ENCODE peak calls at places on chromosomes 16 and 17, in eight cellular contexts. V, Y, H, G, A, R, K and O are unnamed samples.

GRCh38 chr16:57882797-57883196 is 80.5 kb upstream of the KIFC3 start:
- DNase-seq in R (no peak), A (no peak), H (peak; percentile 42), Y (no peak), K (no peak), G (no peak), V (no peak), O (no peak)

GRCh38 chr16:78375055-78375679 is 275.7 kb downstream of the WWOX start:
- DNase-seq in K (no peak), V (no peak), G (no peak), Y (no peak), A (no peak), R (no peak), H (no peak), O (no peak)

GRCh38 chr17:77280304-77280910 is 139.6 kb downstream of the SEC14L1 start:
- DNase-seq in V (no peak), K (peak; percentile 63), A (peak; percentile 40), G (no peak), H (no peak), R (no peak), Y (no peak), O (no peak)

GRCh38 chr17:81681672-81682071 is 1.9 kb downstream of the ARL16 start:
- DNase-seq in G (no peak), V (no peak), H (no peak), K (no peak), R (no peak), A (no peak), Y (no peak), O (no peak)

GRCh38 chr17:57445772-57446472 is 189.6 kb downstream of the MSI2 start:
- DNase-seq in H (no peak), K (no peak), Y (no peak), A (no peak), R (no peak), G (no peak), V (no peak), O (no peak)

GRCh38 chr17:82235775-82236141 is 6.9 kb downstream of the SLC16A3 start:
- DNase-seq in A (peak; percentile 71), V (no peak), Y (no peak), G (no peak), K (peak; percentile 51), R (no peak), H (no peak), O (no peak)

GRCh38 chr17:15502315-15503112 is 35.1 kb upstream of the CDRT4 start:
- DNase-seq in A (peak; percentile 93), K (peak; percentile 82), Y (peak; percentile 81), R (peak; percentile 61), H (peak; percentile 91), G (peak; percentile 35), V (peak; percentile 58), O (no peak)

GRCh38 chr16:67151431-67152097 is 766 bp upstream of the B3GNT9 start:
- DNase-seq in Y (no peak), K (no peak), R (no peak), G (no peak), A (no peak), V (no peak), H (peak; percentile 13), O (no peak)

GRCh38 chr16:27436065-27436464 is 34.1 kb downstream of the IL21R start:
- DNase-seq in R (no peak), G (no peak), Y (no peak), A (peak; percentile 3), V (no peak), K (no peak), H (no peak), O (no peak)

GRCh38 chr16:67055712-67056487 is 27.0 kb downstream of the CBFB start:
- DNase-seq in V (peak; percentile 74), G (peak; percentile 20), Y (peak; percentile 92), R (peak; percentile 94), A (no peak), K (no peak), H (no peak), O (no peak)

GRCh38 chr17:76382803-76383644 is 1.4 kb upstream of the SPHK1 start:
- DNase-seq in K (no peak), G (peak; percentile 64), A (peak; percentile 54), H (peak; percentile 77), V (peak; percentile 39), Y (no peak), R (peak; percentile 52), O (peak; percentile 54)

GRCh38 chr16:67399218-67399733 is 6.0 kb upstream of the TPPP3 start:
- DNase-seq in G (peak; percentile 7), A (peak; percentile 74), K (no peak), Y (no peak), H (peak; percentile 90), R (no peak), V (no peak), O (no peak)

GRCh38 chr16:13390093-13390985 is 488.9 kb downstream of the SHISA9 start:
- DNase-seq in H (no peak), A (no peak), Y (no peak), V (no peak), K (no peak), R (no peak), G (no peak), O (no peak)

GRCh38 chr17:50772251-50772650 is 4.9 kb upstream of the ANKRD40CL start:
- DNase-seq in Y (no peak), R (no peak), H (no peak), K (no peak), G (no peak), A (no peak), V (no peak), O (no peak)

GRCh38 chr17:78705071-78705470 is 77.0 kb downstream of the CYTH1 start:
- DNase-seq in A (no peak), V (no peak), R (no peak), H (no peak), G (no peak), Y (no peak), K (no peak), O (no peak)

GRCh38 chr17:21119247-21119944 is 7.4 kb upstream of the DHRS7B start:
- DNase-seq in H (peak; percentile 73), A (peak; percentile 61), Y (no peak), R (no peak), K (peak; percentile 87), G (peak; percentile 49), V (no peak), O (no peak)

GRCh38 chr17:63634163-63634562 is 11.9 kb downstream of the MAP3K3 start:
- DNase-seq in K (no peak), A (no peak), G (no peak), V (no peak), H (peak; percentile 21), R (no peak), Y (no peak), O (peak; percentile 73)

GRCh38 chr16:56789360-56789759 is 59.4 kb downstream of the NUP93 start:
- DNase-seq in G (peak; percentile 4), K (peak; percentile 42), Y (no peak), H (no peak), V (no peak), A (no peak), R (no peak), O (peak; percentile 13)

GRCh38 chr17:78125976-78126894 is 2.3 kb downstream of the TMC6 start:
- DNase-seq in V (no peak), Y (no peak), A (no peak), G (no peak), R (no peak), K (no peak), H (no peak), O (peak; percentile 53)

GRCh38 chr17:67532326-67532871 is 155.3 kb downstream of the PITPNC1 start:
- DNase-seq in A (peak; percentile 53), V (no peak), Y (no peak), G (no peak), R (no peak), K (peak; percentile 33), H (no peak), O (no peak)

GRCh38 chr17:61371606-61372005 is 28.0 kb upstream of the TBX2 start:
- DNase-seq in G (no peak), V (no peak), K (no peak), Y (no peak), H (no peak), A (no peak), R (no peak), O (no peak)

GRCh38 chr16:397736-398332 is 835 bp downstream of the NME4 start:
- DNase-seq in H (peak; percentile 91), K (no peak), A (peak; percentile 70), Y (no peak), R (no peak), V (no peak), G (no peak), O (peak; percentile 39)

GRCh38 chr17:48484850-48485249 is 46.0 kb downstream of the HOXB1 start:
- DNase-seq in A (no peak), V (no peak), K (no peak), G (no peak), Y (no peak), H (no peak), R (no peak), O (no peak)

GRCh38 chr17:41663451-41664171 is 25.1 kb upstream of the EIF1 start:
- DNase-seq in A (no peak), Y (no peak), H (no peak), G (no peak), K (no peak), V (no peak), R (no peak), O (no peak)

GRCh38 chr16:50670476-50670875 is 10.6 kb downstream of the SNX20 start:
- DNase-seq in H (no peak), G (no peak), A (no peak), K (no peak), Y (no peak), V (no peak), R (no peak), O (no peak)

GRCh38 chr17:68697850-68698313 is 96.7 kb upstream of the FAM20A start:
- DNase-seq in R (peak; percentile 85), K (no peak), H (no peak), V (no peak), A (no peak), G (no peak), Y (peak; percentile 49), O (no peak)

GRCh38 chr16:57993452-57993851 is 7.0 kb downstream of the ZNF319 start:
- DNase-seq in V (no peak), H (no peak), Y (no peak), A (no peak), K (no peak), G (no peak), R (no peak), O (no peak)

GRCh38 chr16:88772871-88773811 is 11.9 kb downstream of the PIEZO1 start:
- DNase-seq in A (peak; percentile 81), V (peak; percentile 67), Y (peak; percentile 71), R (peak; percentile 69), K (no peak), G (no peak), H (peak; percentile 64), O (peak; percentile 6)

GRCh38 chr17:74290340-74290739 is 16.3 kb downstream of the DNAI2 start:
- DNase-seq in K (no peak), H (peak; percentile 25), A (no peak), V (no peak), Y (no peak), R (no peak), G (no peak), O (no peak)

GRCh38 chr17:35774499-35774898 is 13.8 kb downstream of the C17orf50 start:
- DNase-seq in K (no peak), Y (no peak), H (no peak), R (no peak), G (no peak), A (no peak), V (no peak), O (no peak)

GRCh38 chr17:17793378-17794214 is 43.2 kb downstream of the SREBF1 start:
- DNase-seq in H (no peak), R (no peak), Y (no peak), V (no peak), G (no peak), K (no peak), A (peak; percentile 48), O (no peak)